ENCODE peak calls at places on chromosomes 4 and X, in seven cellular contexts. A, Q, L, D, Y, T and U are unnamed samples.

GRCh38 chrX:40883021-40883619 is 147.8 kb upstream of the MED14 start:
- DNase-seq in A (no peak), Q (no peak), L (no peak), D (no peak), Y (no peak), T (no peak), U (no peak)

GRCh38 chr4:124869978-124870495 is 157.5 kb upstream of the ANKRD50 start:
- DNase-seq in A (no peak), Q (no peak), L (no peak), D (no peak), Y (no peak), T (no peak), U (no peak)

GRCh38 chrX:42955349-42955748 is 177.4 kb upstream of the PPP1R2C start:
- DNase-seq in A (no peak), Q (no peak), L (no peak), D (no peak), Y (no peak), T (no peak), U (no peak)

GRCh38 chr4:101419324-101420135 is 72.2 kb upstream of the PPP3CA start:
- DNase-seq in A (no peak), Q (no peak), L (no peak), D (peak), Y (no peak), T (no peak), U (no peak)

GRCh38 chr4:40916880-40917279 is 167.1 kb downstream of the NSUN7 start:
- DNase-seq in A (peak), Q (peak), L (peak), D (peak), Y (no peak), T (no peak), U (peak)

GRCh38 chr4:140116442-140117104 is 37.4 kb downstream of the MAML3 start:
- DNase-seq in A (peak), Q (no peak), L (no peak), D (peak), Y (no peak), T (no peak), U (peak)

GRCh38 chrX:102651242-102651967 is at the start of gene GPRASP1:
- DNase-seq in A (peak), Q (peak), L (no peak), D (peak), Y (peak), T (peak), U (peak)

GRCh38 chr4:158314756-158315487 is 104.6 kb downstream of the TMEM144 start:
- DNase-seq in A (no peak), Q (no peak), L (no peak), D (peak), Y (peak), T (no peak), U (no peak)

GRCh38 chrX:138345801-138346200 is 365.7 kb downstream of the FGF13 start:
- DNase-seq in A (no peak), Q (no peak), L (no peak), D (no peak), Y (no peak), T (no peak), U (no peak)

GRCh38 chrX:54042609-54043010 is 1.7 kb downstream of the PHF8 start:
- DNase-seq in A (peak), Q (peak), L (no peak), D (peak), Y (peak), T (peak), U (peak)

GRCh38 chrX:72052415-72053090 is 79.2 kb downstream of the RTL5 start:
- DNase-seq in A (no peak), Q (no peak), L (no peak), D (peak), Y (no peak), T (no peak), U (peak)

GRCh38 chr4:15003441-15003890 is 1.2 kb downstream of the CPEB2 start:
- DNase-seq in A (peak), Q (peak), L (peak), D (peak), Y (no peak), T (no peak), U (no peak)

GRCh38 chr4:132299866-132300265 is 849.2 kb upstream of the PCDH10 start:
- DNase-seq in A (no peak), Q (no peak), L (no peak), D (no peak), Y (no peak), T (no peak), U (no peak)

GRCh38 chr4:15853345-15853744 is 75.2 kb downstream of the CD38 start:
- DNase-seq in A (no peak), Q (no peak), L (no peak), D (no peak), Y (no peak), T (no peak), U (no peak)

GRCh38 chr4:167906851-167907250 is 185.5 kb upstream of the ANXA10 start:
- DNase-seq in A (no peak), Q (no peak), L (no peak), D (peak), Y (peak), T (no peak), U (no peak)

GRCh38 chr4:30866907-30867306 is 146.7 kb downstream of the PCDH7 start:
- DNase-seq in A (no peak), Q (no peak), L (no peak), D (no peak), Y (no peak), T (no peak), U (no peak)

GRCh38 chrX:65866146-65866545 is 173.7 kb downstream of the VSIG4 start:
- DNase-seq in A (peak), Q (no peak), L (no peak), D (no peak), Y (no peak), T (no peak), U (no peak)

GRCh38 chrX:54452920-54453319 is 12.7 kb downstream of the TSR2 start:
- DNase-seq in A (no peak), Q (no peak), L (no peak), D (peak), Y (peak), T (no peak), U (peak)

GRCh38 chr4:105966046-105966445 is 70.8 kb downstream of the NPNT start:
- DNase-seq in A (no peak), Q (no peak), L (no peak), D (peak), Y (peak), T (no peak), U (no peak)

GRCh38 chr4:153205757-153206156 is 1.5 kb downstream of the TRIM2 start:
- DNase-seq in A (peak), Q (no peak), L (peak), D (peak), Y (peak), T (no peak), U (peak)

GRCh38 chrX:109732319-109732779 is 708 bp downstream of the ACSL4 start:
- DNase-seq in A (peak), Q (no peak), L (no peak), D (peak), Y (no peak), T (no peak), U (no peak)